ENCODE peak calls at places on chromosomes 12 and 14, in eight cellular contexts. E, Q, S, P, X, M, D and R are unnamed samples.

GRCh38 chr14:50792058-50792477 is 38.9 kb downstream of the NIN start:
- DNase-seq in E (no peak), Q (no peak), S (no peak), P (no peak), X (no peak), M (no peak), D (no peak), R (no peak)

GRCh38 chr12:104280703-104281458 is 22.7 kb upstream of the EID3 start:
- DNase-seq in E (peak), Q (no peak), S (no peak), P (no peak), X (no peak), M (no peak), D (peak), R (no peak)

GRCh38 chr12:32446306-32447119 is 47.2 kb downstream of the FGD4 start:
- DNase-seq in E (no peak), Q (no peak), S (no peak), P (no peak), X (peak), M (no peak), D (no peak), R (no peak)

GRCh38 chr14:44895716-44896115 is 66.0 kb downstream of the KLHL28 start:
- DNase-seq in E (peak), Q (no peak), S (no peak), P (no peak), X (no peak), M (no peak), D (peak), R (no peak)

GRCh38 chr12:11508699-11509098 is 113.3 kb upstream of the PRB2 start:
- DNase-seq in E (peak), Q (no peak), S (no peak), P (no peak), X (no peak), M (peak), D (peak), R (no peak)

GRCh38 chr12:82650627-82651337 is 35.9 kb upstream of the TMTC2 start:
- DNase-seq in E (peak), Q (peak), S (no peak), P (no peak), X (no peak), M (no peak), D (peak), R (peak)

GRCh38 chr12:47184813-47185212 is 105.1 kb upstream of the AMIGO2 start:
- DNase-seq in E (peak), Q (peak), S (no peak), P (no peak), X (no peak), M (no peak), D (peak), R (no peak)

GRCh38 chr12:96220902-96221301 is 26.7 kb downstream of the ELK3 start:
- DNase-seq in E (peak), Q (no peak), S (no peak), P (no peak), X (no peak), M (no peak), D (no peak), R (no peak)

GRCh38 chr14:101109981-101110728 is 206.6 kb upstream of the RTL1 start:
- DNase-seq in E (no peak), Q (no peak), S (no peak), P (no peak), X (no peak), M (no peak), D (no peak), R (peak)

GRCh38 chr12:47839214-47839613 is 19.5 kb upstream of the HDAC7 start:
- DNase-seq in E (no peak), Q (no peak), S (peak), P (no peak), X (no peak), M (peak), D (no peak), R (no peak)

GRCh38 chr14:52241102-52241793 is 26.2 kb upstream of the PTGDR start:
- DNase-seq in E (peak), Q (no peak), S (no peak), P (no peak), X (no peak), M (no peak), D (peak), R (no peak)

GRCh38 chr12:95107362-95107761 is 33.9 kb upstream of the NR2C1 start:
- DNase-seq in E (no peak), Q (no peak), S (no peak), P (no peak), X (no peak), M (no peak), D (no peak), R (no peak)

GRCh38 chr12:19739195-19739776 is 300.0 kb downstream of the AEBP2 start:
- DNase-seq in E (peak), Q (peak), S (no peak), P (no peak), X (peak), M (no peak), D (peak), R (no peak)

GRCh38 chr12:49536526-49537195 is 2.2 kb upstream of the KCNH3 start:
- DNase-seq in E (no peak), Q (no peak), S (no peak), P (no peak), X (no peak), M (no peak), D (no peak), R (no peak)

GRCh38 chr14:58455593-58456265 is 28.2 kb downstream of the KIAA0586 start:
- DNase-seq in E (peak), Q (no peak), S (no peak), P (no peak), X (no peak), M (no peak), D (peak), R (no peak)

GRCh38 chr12:74051848-74052247 is 485.8 kb upstream of the ATXN7L3B start:
- DNase-seq in E (no peak), Q (no peak), S (no peak), P (no peak), X (no peak), M (no peak), D (no peak), R (no peak)

GRCh38 chr12:107484219-107484618 is 201.4 kb upstream of the PWP1 start:
- DNase-seq in E (peak), Q (no peak), S (no peak), P (no peak), X (no peak), M (no peak), D (no peak), R (peak)

GRCh38 chr12:114933428-114934160 is 249.6 kb upstream of the TBX3 start:
- DNase-seq in E (peak), Q (no peak), S (no peak), P (no peak), X (no peak), M (no peak), D (peak), R (no peak)

GRCh38 chr12:111426341-111427185 is 20.8 kb downstream of the SH2B3 start:
- DNase-seq in E (no peak), Q (no peak), S (no peak), P (no peak), X (no peak), M (no peak), D (peak), R (no peak)

GRCh38 chr12:69068431-69068830 is 135.5 kb upstream of the CPM start:
- DNase-seq in E (peak), Q (peak), S (no peak), P (no peak), X (no peak), M (no peak), D (peak), R (no peak)

GRCh38 chr14:61466249-61466904 is 145.0 kb downstream of the PRKCH start:
- DNase-seq in E (peak), Q (peak), S (peak), P (no peak), X (peak), M (peak), D (peak), R (no peak)

GRCh38 chr12:68336754-68337343 is 4.7 kb upstream of the MDM1 start:
- DNase-seq in E (peak), Q (no peak), S (no peak), P (no peak), X (no peak), M (no peak), D (peak), R (no peak)

GRCh38 chr14:103286968-103287850 is 46.8 kb upstream of the EIF5 start:
- DNase-seq in E (no peak), Q (no peak), S (no peak), P (no peak), X (no peak), M (no peak), D (no peak), R (no peak)

GRCh38 chr12:52836042-52836466 is 1.9 kb upstream of the KRT79 start:
- DNase-seq in E (peak), Q (no peak), S (peak), P (peak), X (no peak), M (peak), D (peak), R (no peak)

GRCh38 chr14:64504310-64504896 is at the start of gene ZBTB1:
- DNase-seq in E (peak), Q (peak), S (peak), P (peak), X (peak), M (peak), D (peak), R (peak)

DNA sequence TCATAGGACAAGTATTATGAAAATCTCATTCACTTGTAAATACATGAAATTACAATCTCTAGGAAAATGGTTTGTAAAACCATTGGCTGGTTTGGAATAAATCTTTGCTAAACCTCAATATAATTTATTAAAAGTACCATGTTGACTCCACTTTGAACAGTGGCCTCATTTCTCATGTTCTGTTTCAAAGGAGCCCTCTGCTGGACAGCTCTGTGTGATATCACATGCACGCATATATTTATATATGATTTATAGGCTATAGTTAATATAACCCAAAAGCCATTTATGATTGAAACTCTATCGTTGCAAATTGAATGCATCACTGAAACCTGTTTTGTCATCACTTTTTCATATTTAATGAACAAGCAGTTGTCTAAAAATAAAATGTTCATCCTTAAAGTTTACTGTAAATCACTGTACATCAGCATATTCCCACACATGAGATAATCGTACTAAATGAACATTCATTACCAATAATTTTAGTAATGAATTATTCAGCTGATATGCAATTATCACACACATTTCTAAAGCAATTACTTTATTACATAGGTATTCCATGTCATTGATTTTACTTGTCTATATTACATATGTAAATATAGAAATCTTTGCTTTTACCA is 493.8 kb downstream of the NPAS3 start:
- DNase-seq in E (peak), Q (peak), S (no peak), P (no peak), X (peak), M (no peak), D (peak), R (no peak)
- TF ChIP-seq CTCF in E (peak), Q (no peak), S (peak), P (no peak), X (peak), M (peak), D (peak), R (peak)

GRCh38 chr14:68977137-68977740 is 1.9 kb downstream of the ACTN1 start:
- DNase-seq in E (no peak), Q (no peak), S (no peak), P (no peak), X (peak), M (no peak), D (no peak), R (no peak)
- H3K27ac ChIP-seq in E (peak), Q (peak), S (peak), P (peak), X (peak), M (no peak), D (peak), R (peak)

DNA sequence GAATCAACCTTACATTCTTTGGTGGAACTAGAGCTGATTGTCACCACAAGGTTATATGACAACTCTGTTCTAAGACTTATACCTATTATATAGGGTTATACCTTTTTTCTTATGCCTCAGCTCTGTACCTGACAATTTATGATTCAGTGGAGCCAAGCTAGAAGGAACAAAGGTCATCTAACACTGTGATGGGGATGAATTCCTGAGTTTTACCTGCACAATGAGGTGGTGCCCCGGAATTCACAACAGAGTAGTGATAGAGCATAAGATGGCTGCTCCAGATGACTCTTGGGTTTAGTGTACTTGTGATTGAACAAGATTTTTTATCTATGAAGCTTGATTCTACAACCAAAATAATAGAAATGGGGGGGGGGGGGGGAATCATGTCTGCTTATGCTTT is 207.3 kb downstream of the PCNX1 start:
- DNase-seq in E (no peak), Q (no peak), S (no peak), P (no peak), X (no peak), M (no peak), D (no peak), R (no peak)
- TF ChIP-seq CTCF in E (no peak), Q (no peak), S (no peak), P (no peak), X (no peak), M (no peak), D (no peak), R (no peak)

GRCh38 chr12:93896962-93897361 is 219.8 kb downstream of the CRADD start:
- DNase-seq in E (no peak), Q (no peak), S (no peak), P (no peak), X (no peak), M (no peak), D (no peak), R (no peak)

GRCh38 chr12:93896427-93896826 is 219.3 kb downstream of the CRADD start:
- DNase-seq in E (no peak), Q (no peak), S (no peak), P (no peak), X (peak), M (no peak), D (no peak), R (no peak)

GRCh38 chr12:93895096-93895460 is 217.9 kb downstream of the CRADD start:
- DNase-seq in E (no peak), Q (no peak), S (no peak), P (no peak), X (no peak), M (no peak), D (no peak), R (no peak)

GRCh38 chr12:93892431-93893210 is 215.4 kb downstream of the CRADD start:
- DNase-seq in E (no peak), Q (no peak), S (no peak), P (no peak), X (peak), M (no peak), D (no peak), R (no peak)

GRCh38 chr12:93894391-93895095 is 217.4 kb downstream of the CRADD start:
- DNase-seq in E (no peak), Q (peak), S (peak), P (no peak), X (no peak), M (no peak), D (no peak), R (no peak)
- H3K27ac ChIP-seq in E (no peak), Q (no peak), S (peak), P (no peak), X (no peak), M (no peak), D (no peak), R (peak)

DNA sequence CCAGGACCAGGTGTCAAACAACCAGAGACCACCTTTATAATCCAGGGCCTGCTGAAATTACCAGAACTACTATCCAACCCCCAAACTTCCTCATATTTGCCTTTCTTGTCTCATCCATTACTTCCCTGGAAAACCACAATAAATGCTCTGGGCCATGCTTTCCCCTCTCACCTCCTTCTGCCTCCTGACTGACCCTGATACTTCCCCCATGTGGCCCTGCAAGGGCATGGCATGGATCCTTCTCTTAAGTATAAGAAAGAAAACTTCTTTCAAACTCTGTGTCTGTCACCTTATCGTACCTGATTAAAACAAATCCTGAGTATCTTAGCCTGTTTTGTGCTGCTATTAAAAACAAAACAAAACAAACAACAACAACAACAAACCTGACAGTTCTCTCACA is 44.7 kb upstream of the CRACR2A start:
- DNase-seq in E (no peak), Q (no peak), S (no peak), P (no peak), X (no peak), M (no peak), D (peak), R (no peak)
- TF ChIP-seq CTCF in E (no peak), Q (no peak), S (no peak), P (no peak), X (peak), M (peak), D (peak), R (no peak)

DNA sequence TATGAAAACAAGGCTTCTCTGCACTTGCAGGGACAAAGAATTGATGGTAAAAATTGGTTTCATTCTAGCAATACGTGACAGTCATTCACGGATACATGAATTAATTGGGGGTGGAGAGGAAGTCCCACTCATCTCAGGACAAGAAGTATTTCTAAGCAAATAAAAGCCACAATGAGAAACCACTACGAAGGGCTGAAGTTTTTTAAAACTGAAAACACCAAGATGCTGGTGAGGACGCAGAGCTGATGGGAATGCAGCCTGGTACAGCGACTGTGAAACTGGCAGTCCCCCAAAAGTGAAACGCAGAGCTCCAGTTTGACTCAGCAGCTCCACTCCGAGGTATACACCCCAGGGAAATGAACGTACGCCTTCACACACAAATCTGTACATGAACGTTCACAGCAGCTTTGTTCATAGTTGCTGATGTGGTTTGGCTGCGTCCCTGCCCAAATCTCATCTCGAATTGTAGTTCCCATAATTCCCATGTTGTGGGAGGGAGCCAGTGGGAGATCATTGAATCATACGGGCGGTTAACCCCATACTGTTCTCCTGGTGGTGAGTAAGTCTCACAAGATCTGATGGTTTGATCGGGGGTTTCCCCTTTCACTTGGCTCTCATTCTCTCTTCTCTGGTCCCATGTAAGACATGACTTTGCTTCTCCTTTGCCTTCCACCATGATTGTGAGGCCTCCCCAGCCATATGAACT is 89.0 kb downstream of the SCARB1 start:
- DNase-seq in E (peak), Q (peak), S (no peak), P (no peak), X (no peak), M (no peak), D (peak), R (peak)
- H3K27ac ChIP-seq in E (no peak), Q (no peak), S (no peak), P (no peak), X (no peak), M (no peak), D (peak), R (peak)